ENCODE peak calls at places on chromosome 7, in five cellular contexts. T is fibroblast of the aortic adventitia, Z is astrocyte, I is brain microvascular endothelial cell, L is mesothelial cell of epicardium. E is an unnamed sample.

GRCh38 chr7:10474048-10474447 is 499.6 kb upstream of the PHF14 start:
- DNase-seq in Z (peak), I (peak), L (no peak), T (no peak), E (no peak)

GRCh38 chr7:24192053-24192452 is 91.9 kb upstream of the NPY start:
- DNase-seq in I (no peak), T (no peak), Z (peak), L (no peak), E (no peak)

GRCh38 chr7:46485481-46486065 is 564.5 kb upstream of the IGFBP3 start:
- DNase-seq in L (no peak), Z (peak), T (peak), I (peak), E (no peak)

GRCh38 chr7:11224535-11224934 is 250.9 kb downstream of the PHF14 start:
- DNase-seq in T (no peak), L (no peak), Z (no peak), I (no peak), E (no peak)

GRCh38 chr7:127135871-127136485 is 116.8 kb downstream of the GRM8 start:
- DNase-seq in T (no peak), L (no peak), Z (no peak), I (no peak), E (no peak)

GRCh38 chr7:116971869-116972268 is 18.6 kb downstream of the ST7 start:
- DNase-seq in L (no peak), T (no peak), I (no peak), Z (no peak), E (no peak)

GRCh38 chr7:96284838-96285237 is 37.1 kb downstream of the SLC25A13 start:
- DNase-seq in T (no peak), I (no peak), Z (no peak), L (no peak), E (no peak)

GRCh38 chr7:11780267-11780666 is 51.7 kb downstream of the THSD7A start:
- DNase-seq in I (no peak), L (no peak), Z (no peak), T (no peak), E (no peak)

DNA sequence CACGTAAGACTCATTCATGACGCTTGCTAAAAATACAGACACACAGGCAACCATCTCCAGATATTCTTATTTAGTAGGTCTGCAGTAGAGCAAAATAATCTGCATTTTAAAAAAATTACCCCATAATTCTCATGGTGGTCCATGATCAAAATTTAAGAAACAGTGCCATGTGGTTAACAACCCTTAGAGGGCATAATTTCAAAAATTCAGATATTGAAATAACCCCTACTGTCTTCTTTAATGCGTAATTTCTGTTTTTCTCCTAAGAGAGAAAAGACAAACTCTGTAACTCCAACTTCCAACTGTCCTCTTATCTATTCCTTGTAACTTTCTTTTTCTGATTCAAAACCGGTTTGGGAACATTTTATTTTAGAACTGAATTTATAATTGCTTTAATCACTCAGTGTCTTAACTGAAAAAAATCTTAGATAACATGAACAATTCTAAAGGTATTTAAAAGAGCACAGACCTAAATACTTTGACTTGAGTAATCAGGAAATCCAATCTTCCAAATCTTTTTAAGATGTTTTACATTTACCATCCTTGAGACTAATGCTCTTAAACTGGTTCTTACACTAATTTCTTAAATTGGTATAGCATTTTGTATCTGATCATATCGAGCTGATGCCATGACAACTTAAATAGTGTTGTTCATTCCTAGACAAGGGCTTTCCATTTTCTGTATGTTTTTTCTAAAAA is 148.0 kb downstream of the GALNT11 start:
- DNase-seq in Z (peak), I (no peak), T (no peak), L (no peak), E (no peak)
- TF ChIP-seq CTCF in Z (no peak), I (no peak), T (no peak), L (peak), E (peak)

GRCh38 chr7:143882611-143883078 is 19.3 kb downstream of the TCAF1 start:
- DNase-seq in Z (peak), L (peak), I (peak), T (peak), E (peak)

GRCh38 chr7:143884276-143884977 is 17.5 kb downstream of the TCAF1 start:
- DNase-seq in Z (no peak), I (no peak), T (no peak), L (no peak), E (no peak)

GRCh38 chr7:143878884-143879283 is 23.1 kb downstream of the TCAF1 start:
- DNase-seq in I (no peak), Z (no peak), L (no peak), T (no peak), E (no peak)

GRCh38 chr7:143884978-143885559 is 16.9 kb downstream of the TCAF1 start:
- DNase-seq in I (peak), L (peak), T (peak), Z (peak), E (peak)

GRCh38 chr7:143882020-143882610 is 19.9 kb downstream of the TCAF1 start:
- DNase-seq in L (peak), T (peak), I (peak), Z (peak), E (no peak)
- TF ChIP-seq CTCF in L (no peak), T (no peak), I (no peak), Z (no peak), E (no peak)

GRCh38 chr7:3300651-3301471 is at the start of gene SDK1:
- DNase-seq in Z (peak), T (peak), L (peak), I (peak), E (peak)
- TF ChIP-seq CTCF in Z (peak), T (peak), L (peak), I (peak), E (peak)

DNA sequence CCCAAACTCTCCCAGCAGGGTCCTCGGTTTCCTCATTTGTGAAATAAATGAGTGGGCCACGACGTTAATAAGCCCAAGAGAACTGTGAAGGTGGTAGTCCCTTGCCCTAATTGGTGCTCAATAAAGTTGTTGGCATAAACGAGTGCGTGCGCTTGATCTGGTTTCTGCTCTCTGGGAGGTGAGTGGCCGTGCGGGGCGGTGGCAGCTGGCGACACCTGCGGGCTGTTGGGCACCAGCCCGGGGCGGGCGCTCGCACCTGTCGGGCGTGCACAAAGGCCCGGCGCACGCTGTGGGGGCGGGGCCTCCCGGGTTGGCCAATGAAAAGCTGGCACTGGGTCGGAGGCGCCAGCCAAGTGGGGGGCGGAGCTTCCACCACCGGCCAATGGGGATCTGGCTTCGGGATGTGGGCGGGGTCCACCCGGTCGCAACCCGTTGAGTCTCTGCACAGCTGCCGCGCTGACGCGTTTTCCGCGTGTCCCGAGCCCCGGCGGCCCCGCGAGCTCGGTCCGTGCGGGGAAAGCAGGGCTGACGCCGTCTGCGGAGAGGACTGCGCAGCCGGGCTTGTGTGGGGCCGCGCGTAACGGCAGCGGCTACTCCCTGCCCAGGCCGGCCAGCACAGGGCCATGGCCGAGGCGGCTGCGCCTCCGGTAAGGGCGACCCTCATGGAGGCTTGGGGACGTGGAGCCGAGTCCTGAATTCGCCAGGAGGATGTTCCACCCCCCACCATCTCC is 23.0 kb downstream of the ZNF783 start:
- DNase-seq in I (peak), T (peak), Z (peak), L (peak), E (peak)
- TF ChIP-seq CTCF in I (no peak), T (no peak), Z (no peak), L (no peak), E (no peak)

DNA sequence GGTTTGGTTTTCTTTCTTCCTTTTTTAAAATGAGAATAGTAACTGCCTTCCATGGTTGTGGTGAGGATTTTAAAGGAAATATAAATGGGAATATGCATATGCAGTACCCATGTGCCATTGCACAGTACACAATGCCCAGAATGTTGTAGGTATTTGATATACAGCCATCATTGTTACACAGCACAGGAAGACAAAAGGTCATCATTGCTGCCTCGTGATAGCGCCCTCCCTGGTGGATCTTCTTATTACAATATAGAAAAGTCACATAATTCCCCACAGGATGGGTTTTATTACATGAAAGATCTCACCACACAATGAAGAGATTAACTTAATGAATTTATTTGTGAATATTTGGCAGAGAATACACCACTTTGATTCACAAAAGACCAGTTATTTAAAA is 76.5 kb downstream of the PPP1R17 start:
- DNase-seq in Z (no peak), L (no peak), T (no peak), I (no peak), E (no peak)
- TF ChIP-seq CTCF in Z (peak), L (peak), T (peak), I (peak), E (peak)

DNA sequence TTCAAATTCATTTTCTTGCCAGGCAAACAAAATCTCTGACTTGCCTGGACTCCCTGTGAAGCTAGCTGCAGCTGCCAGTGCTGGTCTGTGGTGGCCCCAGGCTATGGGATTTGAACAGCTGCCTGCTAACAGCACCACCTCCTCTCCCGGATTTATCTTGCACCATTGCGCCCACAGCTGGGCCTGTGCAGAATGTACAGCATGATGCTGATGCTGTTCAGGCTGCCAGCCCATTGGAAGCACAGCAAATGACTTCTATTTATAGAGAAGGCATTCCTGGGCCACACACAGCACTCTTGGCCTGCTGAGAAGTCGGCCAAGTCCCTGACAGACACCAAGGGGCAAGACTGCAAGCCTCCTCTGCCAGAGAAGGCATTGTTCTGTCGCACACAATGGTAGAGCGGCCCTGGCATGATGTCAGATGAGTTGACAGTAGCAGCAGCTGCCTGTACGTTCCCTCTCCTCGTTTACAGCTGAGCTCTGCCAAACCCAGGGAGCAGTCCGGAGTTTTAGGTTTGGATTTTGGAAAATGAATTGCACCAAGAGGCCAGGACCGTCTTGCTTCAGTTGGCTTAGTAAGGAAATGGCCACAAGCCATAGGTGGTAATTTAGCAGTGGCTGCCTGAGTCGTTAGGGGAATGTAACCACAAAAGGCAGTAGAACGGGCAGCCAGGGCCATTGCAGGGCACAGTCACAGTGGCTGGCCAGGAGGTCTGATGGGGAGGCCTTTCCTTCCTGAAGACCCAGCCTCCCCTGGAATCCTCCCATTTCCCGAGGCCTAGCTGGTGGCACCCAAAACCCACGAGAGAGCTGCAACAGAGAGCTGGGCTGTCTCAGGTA is 38.5 kb downstream of the MTURN start:
- DNase-seq in I (peak), T (peak), L (no peak), Z (peak), E (no peak)
- TF ChIP-seq CTCF in I (peak), T (peak), L (no peak), Z (peak), E (no peak)

GRCh38 chr7:134645935-134646334 is 718 bp upstream of the BPGM start:
- DNase-seq in I (peak), T (peak), L (no peak), Z (peak), E (no peak)

GRCh38 chr7:134648456-134648855 is 1.8 kb downstream of the BPGM start:
- DNase-seq in T (no peak), Z (no peak), I (no peak), L (no peak), E (no peak)

GRCh38 chr7:134645478-134645877 is 1.2 kb upstream of the BPGM start:
- DNase-seq in T (no peak), I (no peak), L (no peak), Z (no peak), E (no peak)

GRCh38 chr7:134649231-134649775 is 2.6 kb downstream of the BPGM start:
- DNase-seq in I (no peak), Z (no peak), L (no peak), T (no peak), E (no peak)

GRCh38 chr7:134646425-134647305 is at the start of gene BPGM:
- DNase-seq in I (peak), L (peak), T (peak), Z (peak), E (peak)
- TF ChIP-seq CTCF in I (peak), L (no peak), T (peak), Z (peak), E (peak)

DNA sequence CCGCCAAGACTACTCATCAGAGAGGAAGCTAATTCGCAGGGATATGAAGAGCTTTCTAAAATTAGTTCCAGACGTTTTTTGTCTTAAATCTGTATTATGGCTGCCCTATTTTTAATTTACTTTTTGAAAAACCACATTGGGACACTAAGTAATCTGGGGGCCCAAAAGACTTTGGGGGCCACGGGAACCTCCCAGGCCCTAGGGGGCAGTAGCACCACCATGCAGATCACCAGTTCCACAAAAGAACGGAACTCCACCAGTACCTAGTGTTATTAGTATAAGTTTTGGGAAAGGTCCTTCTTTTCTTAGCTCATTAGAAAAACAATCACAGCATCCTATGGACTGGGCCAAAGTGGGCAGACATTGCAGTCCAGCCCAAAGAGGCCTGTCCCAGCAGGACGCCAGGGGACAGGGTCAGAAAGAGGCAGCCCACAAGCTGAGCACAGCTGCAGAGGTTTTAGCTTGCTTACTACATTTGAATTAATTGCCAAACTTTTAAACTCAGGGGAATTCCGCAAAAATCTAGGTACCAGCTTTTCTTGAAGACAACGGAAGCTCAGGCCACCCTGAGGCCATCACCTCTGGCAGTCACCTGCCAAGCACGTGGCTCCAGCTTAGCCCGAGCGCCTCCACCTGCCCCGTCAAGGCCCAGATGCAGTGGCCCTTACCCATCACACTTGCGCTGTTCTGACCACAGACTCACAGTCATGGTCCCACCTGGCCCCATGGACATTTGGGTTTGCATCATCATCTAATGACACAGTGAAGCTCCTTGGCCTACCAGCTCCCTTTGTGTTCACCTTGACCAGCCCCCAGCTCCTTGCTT is 74.8 kb downstream of the PARP12 start:
- DNase-seq in L (no peak), I (no peak), Z (no peak), T (no peak), E (no peak)
- TF ChIP-seq CTCF in L (no peak), I (peak), Z (no peak), T (no peak), E (no peak)

GRCh38 chr7:137196665-137197064 is 146.9 kb downstream of the PTN start:
- DNase-seq in Z (no peak), T (no peak), L (no peak), I (no peak), E (no peak)
- TF ChIP-seq CTCF in Z (no peak), T (no peak), L (no peak), I (no peak), E (no peak)

E was measured in type B pancreatic cell.